ENCODE peak calls at places on chromosomes 5 and 9, in nine cellular contexts. M, E, A, R, G, Z, X, P and S are unnamed samples.
A peak's percentile ranks its signal among the peaks of the same experiment; 100 is the strongest.

GRCh38 chr5:34740306-34740891 is 84.3 kb downstream of the RAI14 start:
- DNase-seq in M (no peak), E (no peak), A (no peak), R (no peak), G (no peak), Z (no peak), X (no peak), P (no peak), S (peak; percentile 83)

GRCh38 chr5:26060212-26060611 is 978.2 kb downstream of the CDH9 start:
- DNase-seq in M (no peak), E (no peak), A (no peak), R (no peak), G (no peak), Z (no peak), X (no peak), P (no peak), S (no peak)

GRCh38 chr9:78187763-78188495 is 47.9 kb upstream of the CEP78 start:
- DNase-seq in M (no peak), E (peak; percentile 18), A (no peak), R (no peak), G (no peak), Z (no peak), X (peak; percentile 79), P (no peak), S (peak; percentile 6)

GRCh38 chr5:52702877-52703276 is 84.8 kb upstream of the ITGA1 start:
- DNase-seq in M (no peak), E (no peak), A (no peak), R (no peak), G (no peak), Z (no peak), X (no peak), P (no peak), S (no peak)

GRCh38 chr5:36450229-36451024 is 148.7 kb upstream of the RANBP3L start:
- DNase-seq in M (no peak), E (no peak), A (no peak), R (no peak), G (no peak), Z (no peak), X (no peak), P (no peak), S (peak; percentile 20)

GRCh38 chr9:79799691-79800345 is 228.1 kb downstream of the TLE4 start:
- DNase-seq in M (no peak), E (no peak), A (no peak), R (no peak), G (no peak), Z (no peak), X (peak; percentile 71), P (peak; percentile 73), S (peak; percentile 88)

GRCh38 chr9:14210428-14210827 is 103.5 kb downstream of the NFIB start:
- DNase-seq in M (no peak), E (no peak), A (no peak), R (no peak), G (no peak), Z (no peak), X (no peak), P (no peak), S (no peak)

GRCh38 chr9:133973791-133974630 is 18.1 kb downstream of the VAV2 start:
- DNase-seq in M (peak; percentile 53), E (no peak), A (no peak), R (peak; percentile 21), G (no peak), Z (no peak), X (no peak), P (no peak), S (no peak)

GRCh38 chr5:119269061-119269579 is 86.7 kb upstream of the TNFAIP8 start:
- DNase-seq in M (peak; percentile 66), E (no peak), A (no peak), R (no peak), G (peak; percentile 33), Z (peak; percentile 16), X (peak; percentile 45), P (peak; percentile 27), S (peak; percentile 36)

GRCh38 chr9:133579231-133579560 is 30.0 kb downstream of the FAM163B start:
- DNase-seq in M (no peak), E (no peak), A (no peak), R (no peak), G (no peak), Z (no peak), X (no peak), P (no peak), S (no peak)

GRCh38 chr9:101509572-101509971 is 24.1 kb upstream of the RNF20 start:
- DNase-seq in M (no peak), E (no peak), A (no peak), R (no peak), G (no peak), Z (no peak), X (no peak), P (no peak), S (no peak)

GRCh38 chr9:73869261-73869660 is 627.9 kb upstream of the RORB start:
- DNase-seq in M (no peak), E (no peak), A (no peak), R (no peak), G (peak; percentile 95), Z (peak; percentile 7), X (no peak), P (peak; percentile 60), S (peak; percentile 51)

GRCh38 chr5:10600629-10601245 is 36.9 kb downstream of the ANKRD33B start:
- DNase-seq in M (no peak), E (peak; percentile 24), A (no peak), R (no peak), G (peak; percentile 44), Z (no peak), X (no peak), P (no peak), S (no peak)

GRCh38 chr5:26719824-26720223 is 318.6 kb downstream of the CDH9 start:
- DNase-seq in M (no peak), E (no peak), A (no peak), R (no peak), G (no peak), Z (no peak), X (no peak), P (peak; percentile 40), S (no peak)

GRCh38 chr5:173630724-173631365 is 14.4 kb upstream of the BOD1 start:
- DNase-seq in M (no peak), E (no peak), A (no peak), R (no peak), G (no peak), Z (no peak), X (peak; percentile 26), P (no peak), S (no peak)

GRCh38 chr9:35813434-35814105 is 1.3 kb downstream of the HINT2 start:
- DNase-seq in M (no peak), E (no peak), A (no peak), R (no peak), G (peak; percentile 38), Z (no peak), X (no peak), P (no peak), S (peak; percentile 25)

GRCh38 chr9:95313010-95313498 is 4.5 kb downstream of the FANCC start:
- DNase-seq in M (no peak), E (no peak), A (no peak), R (peak; percentile 55), G (peak; percentile 6), Z (no peak), X (peak; percentile 90), P (peak; percentile 83), S (peak; percentile 58)

GRCh38 chr5:178340187-178340586 is 107.6 kb upstream of the PHYKPL start:
- DNase-seq in M (no peak), E (no peak), A (no peak), R (peak; percentile 12), G (no peak), Z (no peak), X (no peak), P (no peak), S (no peak)

GRCh38 chr5:137220523-137220927 is 278.6 kb downstream of the SPOCK1 start:
- DNase-seq in M (no peak), E (peak; percentile 10), A (no peak), R (no peak), G (peak; percentile 90), Z (no peak), X (no peak), P (peak; percentile 12), S (peak; percentile 79)

GRCh38 chr9:97557606-97558095 is 56.2 kb downstream of the TMOD1 start:
- DNase-seq in M (no peak), E (peak; percentile 87), A (no peak), R (peak; percentile 88), G (no peak), Z (no peak), X (peak; percentile 89), P (peak; percentile 81), S (peak; percentile 43)

GRCh38 chr5:37838933-37839341 is 904 bp downstream of the GDNF start:
- DNase-seq in M (no peak), E (no peak), A (no peak), R (peak; percentile 38), G (no peak), Z (no peak), X (no peak), P (no peak), S (no peak)

GRCh38 chr5:14379739-14380497 is 201.7 kb upstream of the OTULINL start:
- DNase-seq in M (no peak), E (no peak), A (no peak), R (no peak), G (no peak), Z (no peak), X (no peak), P (no peak), S (no peak)